ENCODE peak calls at places on chromosomes 3 and 15, in six cellular contexts. U is effector memory CD4-positive, alpha-beta T cell; C is upper lobe of right lung; Z is mesenchymal stem cell; J is body of pancreas; H is endothelial cell of umbilical vein. R is an unnamed sample.

GRCh38 chr3:111130827-111131226 is 59.2 kb downstream of the NECTIN3 start:
- DNase-seq in U (no peak), C (no peak), Z (no peak), J (no peak), H (no peak), R (no peak)

GRCh38 chr3:11770477-11771381 is 76.0 kb downstream of the TAMM41 start:
- DNase-seq in U (peak; percentile 78), C (peak; percentile 88), Z (peak; percentile 67), J (peak; percentile 94), H (peak; percentile 85), R (peak; percentile 78)

GRCh38 chr3:62052331-62052730 is 321.0 kb downstream of the FEZF2 start:
- DNase-seq in U (no peak), C (no peak), Z (no peak), J (no peak), H (no peak), R (no peak)

GRCh38 chr3:182792901-182793662 is at the start of gene ATP11B:
- DNase-seq in U (peak; percentile 75), C (peak; percentile 91), Z (peak; percentile 74), J (peak; percentile 86), H (peak; percentile 79), R (no peak)

GRCh38 chr15:73881539-73882320 is 8.4 kb downstream of the TBC1D21 start:
- DNase-seq in U (no peak), C (peak; percentile 39), Z (no peak), J (no peak), H (no peak), R (no peak)

GRCh38 chr3:18223591-18224338 is 201.4 kb downstream of the SATB1 start:
- DNase-seq in U (no peak), C (no peak), Z (no peak), J (no peak), H (no peak), R (no peak)

GRCh38 chr15:74185949-74186348 is 12.4 kb downstream of the ISLR start:
- DNase-seq in U (no peak), C (no peak), Z (no peak), J (no peak), H (no peak), R (no peak)

GRCh38 chr3:37115451-37115850 is 58.9 kb downstream of the LRRFIP2 start:
- DNase-seq in U (no peak), C (no peak), Z (no peak), J (no peak), H (peak; percentile 77), R (no peak)

GRCh38 chr15:68586274-68586961 is 7.6 kb downstream of the CORO2B start:
- DNase-seq in U (no peak), C (peak; percentile 54), Z (peak; percentile 79), J (no peak), H (peak; percentile 57), R (no peak)

GRCh38 chr15:95522533-95522932 is 808.0 kb upstream of the NR2F2 start:
- DNase-seq in U (no peak), C (no peak), Z (peak; percentile 20), J (no peak), H (peak; percentile 39), R (no peak)

GRCh38 chr3:125460233-125460632 is 59.8 kb downstream of the SNX4 start:
- DNase-seq in U (no peak), C (no peak), Z (no peak), J (no peak), H (no peak), R (no peak)

DNA sequence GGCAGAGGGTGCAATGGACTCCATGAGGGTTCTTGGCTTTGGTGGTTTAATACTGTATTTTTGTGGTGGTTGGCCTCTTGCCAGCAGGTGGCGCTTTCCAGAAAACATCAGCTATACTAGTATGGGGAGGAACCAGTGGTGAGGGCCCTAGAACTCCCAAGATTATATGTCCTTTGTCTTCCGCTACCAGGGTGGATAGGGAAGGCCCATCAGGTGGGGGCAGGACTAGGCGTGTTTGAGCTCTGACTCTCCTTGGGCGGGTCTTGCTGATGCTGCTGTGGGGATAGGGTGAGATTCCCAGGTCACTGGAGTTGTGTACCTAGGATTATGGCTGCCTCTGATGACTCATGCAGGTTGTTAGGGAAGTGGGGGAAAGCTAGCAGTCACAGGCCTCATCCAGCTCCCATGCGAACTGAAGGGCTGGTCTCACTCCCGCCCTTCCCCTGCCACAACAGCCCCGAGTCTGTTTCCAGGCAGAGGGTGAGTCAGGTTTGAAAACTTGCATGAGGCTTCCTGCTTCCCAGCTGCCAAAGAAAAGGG is 357.7 kb downstream of the OTOL1 start:
- DNase-seq in U (no peak), C (no peak), Z (peak; percentile 84), J (peak; percentile 23), H (no peak), R (peak; percentile 29)
- H3K4me1 ChIP-seq in U (no peaks in the 10 kb centered on the region), C (no peaks in the 10 kb centered on the region), Z (peaks cover 4% of the 10 kb centered on the region), J (no peaks in the 10 kb centered on the region), H (no peaks in the 10 kb centered on the region), R (no peaks in the 10 kb centered on the region)

DNA sequence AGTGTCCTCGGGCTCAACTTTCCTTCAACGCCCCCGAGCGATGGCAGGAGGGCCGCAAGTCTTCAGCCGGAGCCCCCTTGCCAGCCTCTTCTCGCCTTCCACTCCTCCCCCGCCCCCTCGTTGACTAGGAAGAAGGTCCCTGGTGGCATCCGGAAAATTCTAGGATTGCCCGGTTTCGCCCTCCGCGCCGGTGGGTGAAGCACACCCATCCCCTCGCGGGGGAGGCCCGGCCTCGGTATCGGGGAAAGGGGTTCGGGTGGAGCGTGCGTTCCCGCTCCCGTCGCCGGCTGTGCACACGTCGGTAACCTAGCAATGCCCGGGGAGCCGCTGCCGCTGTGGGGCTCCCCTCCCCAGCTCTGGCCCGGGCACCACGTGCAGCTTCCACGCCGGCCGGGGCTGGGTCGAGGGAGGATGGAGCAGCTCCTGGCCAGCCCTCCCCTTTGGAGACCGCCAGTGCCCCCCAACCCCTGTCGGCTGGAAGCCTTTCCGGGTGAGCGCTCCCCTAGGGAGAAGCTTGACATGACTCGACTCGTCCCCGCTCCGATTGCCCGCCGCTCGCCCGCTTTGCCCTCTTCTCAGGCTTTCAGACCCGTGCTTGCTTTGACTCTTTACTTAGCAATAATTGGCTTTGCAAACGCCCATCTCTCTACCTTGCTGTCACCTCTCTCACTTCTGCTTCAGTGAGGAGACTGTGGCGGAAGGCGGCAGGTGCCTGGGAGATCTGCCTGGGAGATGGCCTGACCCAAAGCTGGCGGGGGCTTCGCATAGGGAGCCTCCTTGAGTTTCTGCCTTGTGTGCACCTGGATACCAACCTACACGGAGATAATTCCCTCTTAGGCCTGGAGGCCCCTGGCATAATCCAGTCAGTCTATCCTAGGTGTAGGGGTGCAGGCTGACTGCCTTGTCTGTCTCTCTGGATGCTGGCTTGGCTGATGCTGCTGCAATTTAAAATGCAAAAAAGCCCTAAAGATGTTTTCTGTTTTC is 1.4 kb downstream of the CACNA1D start:
- DNase-seq in U (no peak), C (no peak), Z (no peak), J (peak; percentile 38), H (no peak), R (no peak)
- H3K4me3 ChIP-seq in U (no peak overlapping the region), C (peak overlapping the region; percentile 54), Z (peak overlapping the region; percentile 71), J (peak overlapping the region; percentile 0), H (no peak overlapping the region), R (peak overlapping the region; percentile 47)

GRCh38 chr15:25937796-25938195 is 74.7 kb upstream of the ATP10A start:
- DNase-seq in U (no peak), C (no peak), Z (no peak), J (no peak), H (no peak), R (no peak)
- H3K27ac ChIP-seq in U (no peak overlapping the region), C (no peak overlapping the region), Z (no peak overlapping the region), J (no peak overlapping the region), H (no peak overlapping the region), R (no peak overlapping the region)

GRCh38 chr3:50330330-50330729 is 2.3 kb upstream of the TUSC2 start:
- DNase-seq in U (no peak), C (no peak), Z (no peak), J (no peak), H (no peak), R (no peak)
- H3K4me1 ChIP-seq in U (peaks cover 33% of the 10 kb centered on the region), C (peaks cover 34% of the 10 kb centered on the region), Z (peaks cover 19% of the 10 kb centered on the region), J (peaks cover 55% of the 10 kb centered on the region), H (peaks cover 34% of the 10 kb centered on the region), R (no peaks in the 10 kb centered on the region)

DNA sequence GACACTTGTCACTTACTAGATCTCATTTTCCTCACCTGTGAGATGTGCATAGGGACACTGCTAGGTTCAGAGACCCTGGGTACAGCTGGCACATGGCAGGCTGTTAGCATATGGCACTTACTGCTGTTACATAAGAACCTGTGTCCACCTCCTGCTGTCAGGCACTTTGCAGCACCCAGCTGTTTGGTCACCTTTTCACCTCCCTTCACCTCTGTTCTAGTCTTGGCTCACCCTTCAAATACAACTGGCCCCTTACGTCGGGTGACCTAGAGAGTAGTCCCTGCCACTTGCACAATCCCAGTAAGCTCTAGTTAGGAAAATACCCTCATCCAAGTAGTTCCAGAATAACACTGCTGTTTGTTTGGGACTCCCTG is 78.3 kb downstream of the ABHD5 start:
- DNase-seq in U (no peak), C (no peak), Z (no peak), J (no peak), H (no peak), R (no peak)
- H3K4me3 ChIP-seq in U (peak overlapping the region; percentile 12), C (peak overlapping the region; percentile 17), Z (peak overlapping the region; percentile 73), J (no peak overlapping the region), H (no peak overlapping the region), R (no peak overlapping the region)